ENCODE peak calls at places on chromosomes 4 and X, in six cellular contexts. C is NCI-H1436, B is activated T-cell treated with anti-CD3 and anti-CD28 coated beads for 1 hour, Z is AG04450, E is putamen, V is HFF-Myc. P is an unnamed sample.
A peak's percentile ranks its signal among the peaks of the same experiment; 100 is the strongest.

GRCh38 chr4:8840816-8841455 is 30.7 kb downstream of the HMX1 start:
- DNase-seq in C (no peak), B (no peak), Z (no peak), E (no peak), V (no peak), P (no peak)

GRCh38 chr4:57103051-57103450 is 7.1 kb downstream of the IGFBP7 start:
- DNase-seq in C (no peak), B (no peak), Z (no peak), E (no peak), V (no peak), P (no peak)

GRCh38 chrX:103063191-103063845 is 653 bp downstream of the BEX1 start:
- DNase-seq in C (peak; percentile 37), B (no peak), Z (no peak), E (peak; percentile 17), V (peak; percentile 11), P (no peak)

GRCh38 chrX:100072286-100072685 is 337.8 kb downstream of the PCDH19 start:
- DNase-seq in C (no peak), B (no peak), Z (no peak), E (no peak), V (no peak), P (no peak)

GRCh38 chrX:84186603-84187358 is 1.2 kb downstream of the RPS6KA6 start:
- DNase-seq in C (no peak), B (no peak), Z (no peak), E (no peak), V (no peak), P (no peak)

GRCh38 chrX:124393238-124393637 is 46.9 kb downstream of the SH2D1A start:
- DNase-seq in C (no peak), B (no peak), Z (no peak), E (no peak), V (no peak), P (no peak)

GRCh38 chrX:150200820-150201287 is 162.3 kb upstream of the MAMLD1 start:
- DNase-seq in C (no peak), B (peak; percentile 0), Z (peak; percentile 86), E (no peak), V (peak; percentile 80), P (peak; percentile 5)

GRCh38 chr4:118869808-118870342 is 18.8 kb upstream of the SYNPO2 start:
- DNase-seq in C (no peak), B (no peak), Z (peak; percentile 20), E (no peak), V (no peak), P (no peak)

GRCh38 chrX:27918799-27919198 is 62.5 kb downstream of the DCAF8L1 start:
- DNase-seq in C (no peak), B (no peak), Z (no peak), E (no peak), V (no peak), P (no peak)

GRCh38 chrX:130575831-130576404 is 174.1 kb downstream of the RBMX2 start:
- DNase-seq in C (peak; percentile 39), B (no peak), Z (peak; percentile 1), E (peak; percentile 49), V (no peak), P (no peak)

GRCh38 chr4:65976287-65976686 is 306.0 kb upstream of the EPHA5 start:
- DNase-seq in C (no peak), B (no peak), Z (no peak), E (no peak), V (no peak), P (no peak)